ENCODE peak calls at places on chromosomes 12 and 14, in eight cellular contexts. O is IMR-90, E is fibroblast of lung, H is endothelial cell of umbilical vein, Q is neuronal stem cell, I is colonic mucosa, J is GM12878, M is astrocyte. A is an unnamed sample.

GRCh38 chr14:97917169-97917568 is 1120.0 kb downstream of the VRK1 start:
- DNase-seq in Q (no peak), E (no peak), J (no peak), M (no peak), I (no peak), H (no peak), O (no peak), A (no peak)

GRCh38 chr12:46982629-46983392 is 96.6 kb upstream of the PCED1B start:
- DNase-seq in M (no peak), H (no peak), E (no peak), I (no peak), Q (no peak), J (no peak), O (no peak), A (no peak)

GRCh38 chr12:65899289-65899688 is 75.0 kb downstream of the HMGA2 start:
- DNase-seq in Q (no peak), M (no peak), H (no peak), O (no peak), I (no peak), E (no peak), J (no peak), A (no peak)

GRCh38 chr14:72904840-72905561 is 11.1 kb upstream of the DPF3 start:
- DNase-seq in H (peak; percentile 68), E (peak; percentile 89), Q (peak; percentile 57), O (peak; percentile 81), J (no peak), M (peak; percentile 42), I (peak; percentile 69), A (no peak)

GRCh38 chr14:34129927-34130552 is 179.2 kb upstream of the EGLN3 start:
- DNase-seq in M (no peak), Q (no peak), J (no peak), H (no peak), I (no peak), E (no peak), O (no peak), A (no peak)

GRCh38 chr14:77738559-77739250 is 22.3 kb downstream of the SNW1 start:
- DNase-seq in J (no peak), O (peak; percentile 45), Q (no peak), E (no peak), I (no peak), H (peak; percentile 87), M (peak; percentile 74), A (no peak)

GRCh38 chr14:77485901-77486678 is 12.5 kb downstream of the ISM2 start:
- DNase-seq in Q (no peak), E (no peak), H (no peak), O (peak; percentile 88), I (no peak), J (no peak), M (peak; percentile 88), A (no peak)

GRCh38 chr12:1812650-1813302 is 7.6 kb upstream of the LRTM2 start:
- DNase-seq in H (peak; percentile 33), I (no peak), Q (no peak), O (peak; percentile 48), J (no peak), M (peak; percentile 29), E (peak; percentile 72), A (peak; percentile 74)

GRCh38 chr12:128019996-128020544 is 246.9 kb upstream of the TMEM132C start:
- DNase-seq in I (no peak), H (no peak), M (no peak), E (no peak), O (no peak), J (no peak), Q (no peak), A (no peak)

GRCh38 chr14:103546651-103547454 is 15.6 kb downstream of the BAG5 start:
- DNase-seq in J (no peak), H (peak; percentile 40), I (peak; percentile 83), M (no peak), O (no peak), E (no peak), Q (no peak), A (peak; percentile 89)

GRCh38 chr12:111687255-111687654 is 1.4 kb downstream of the ACAD10 start:
- DNase-seq in E (no peak), I (no peak), O (no peak), H (peak; percentile 7), Q (no peak), J (peak; percentile 5), M (no peak), A (no peak)

GRCh38 chr14:92963301-92964123 is 40.6 kb downstream of the CHGA start:
- DNase-seq in H (no peak), Q (no peak), I (no peak), J (no peak), E (no peak), O (no peak), M (no peak), A (peak; percentile 39)

GRCh38 chr12:124494751-124495129 is 72.7 kb downstream of the NCOR2 start:
- DNase-seq in J (no peak), Q (no peak), E (no peak), M (no peak), I (no peak), H (no peak), O (no peak), A (no peak)

GRCh38 chr14:73457935-73458218 is 469 bp downstream of the NUMB start:
- DNase-seq in E (no peak), M (no peak), Q (no peak), O (no peak), H (no peak), J (no peak), I (peak; percentile 64), A (peak; percentile 87)

GRCh38 chr12:113808095-113808951 is 157.8 kb downstream of the RBM19 start:
- DNase-seq in Q (no peak), I (no peak), O (peak; percentile 22), E (no peak), M (no peak), J (no peak), H (no peak), A (no peak)

DNA sequence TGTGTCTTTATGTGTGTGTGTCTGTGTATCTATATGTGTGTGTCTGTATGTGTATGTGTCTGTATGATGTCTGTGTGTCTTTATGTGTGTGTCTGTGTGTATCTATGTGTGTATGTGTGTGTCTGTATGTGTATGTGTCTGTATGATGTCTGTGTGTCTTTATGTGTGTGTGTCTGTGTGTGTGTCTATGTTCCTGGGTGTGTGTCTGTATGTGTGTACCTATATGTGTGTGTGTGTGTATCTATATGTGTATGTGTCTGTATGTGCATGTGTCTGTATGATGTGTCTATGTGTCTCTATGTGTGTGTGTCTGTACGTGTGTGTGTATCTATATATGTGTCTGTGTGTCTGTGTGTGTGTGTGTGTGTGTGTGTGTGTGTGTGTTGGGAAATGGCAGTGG is 19.0 kb upstream of the CD9 start:
- DNase-seq in O (no peak), I (no peak), E (no peak), M (no peak), Q (no peak), J (no peak), H (no peak), A (no peak)
- H3K9ac ChIP-seq in O (no peak overlapping the region), I (no peak overlapping the region), E (no peak overlapping the region), M (peak overlapping the region; percentile 35), Q (no peak overlapping the region), J (no peak overlapping the region), H (peak overlapping the region; percentile 78), A (no peak overlapping the region)

GRCh38 chr12:89770391-89770790 is 61.8 kb upstream of the ATP2B1 start:
- DNase-seq in J (no peak), I (no peak), Q (no peak), M (peak; percentile 51), H (no peak), O (no peak), E (peak; percentile 31), A (no peak)

GRCh38 chr12:89779090-89779489 is 70.5 kb upstream of the ATP2B1 start:
- DNase-seq in I (no peak), Q (no peak), E (no peak), O (no peak), M (no peak), J (no peak), H (no peak), A (no peak)

GRCh38 chr12:89781161-89781560 is 72.5 kb upstream of the ATP2B1 start:
- DNase-seq in M (no peak), Q (no peak), H (no peak), E (no peak), O (no peak), J (no peak), I (no peak), A (no peak)

GRCh38 chr12:89777685-89778379 is 69.2 kb upstream of the ATP2B1 start:
- DNase-seq in O (no peak), M (no peak), H (no peak), Q (no peak), I (no peak), J (no peak), E (no peak), A (no peak)

GRCh38 chr12:89775336-89776005 is 66.8 kb upstream of the ATP2B1 start:
- DNase-seq in E (no peak), O (peak; percentile 71), M (peak; percentile 32), H (no peak), I (no peak), Q (no peak), J (no peak), A (no peak)
- H3K9ac ChIP-seq in E (no peak overlapping the region), O (no peak overlapping the region), M (no peak overlapping the region), H (no peak overlapping the region), I (peak overlapping the region; percentile 15), Q (no peak overlapping the region), J (no peak overlapping the region), A (no peak overlapping the region)

DNA sequence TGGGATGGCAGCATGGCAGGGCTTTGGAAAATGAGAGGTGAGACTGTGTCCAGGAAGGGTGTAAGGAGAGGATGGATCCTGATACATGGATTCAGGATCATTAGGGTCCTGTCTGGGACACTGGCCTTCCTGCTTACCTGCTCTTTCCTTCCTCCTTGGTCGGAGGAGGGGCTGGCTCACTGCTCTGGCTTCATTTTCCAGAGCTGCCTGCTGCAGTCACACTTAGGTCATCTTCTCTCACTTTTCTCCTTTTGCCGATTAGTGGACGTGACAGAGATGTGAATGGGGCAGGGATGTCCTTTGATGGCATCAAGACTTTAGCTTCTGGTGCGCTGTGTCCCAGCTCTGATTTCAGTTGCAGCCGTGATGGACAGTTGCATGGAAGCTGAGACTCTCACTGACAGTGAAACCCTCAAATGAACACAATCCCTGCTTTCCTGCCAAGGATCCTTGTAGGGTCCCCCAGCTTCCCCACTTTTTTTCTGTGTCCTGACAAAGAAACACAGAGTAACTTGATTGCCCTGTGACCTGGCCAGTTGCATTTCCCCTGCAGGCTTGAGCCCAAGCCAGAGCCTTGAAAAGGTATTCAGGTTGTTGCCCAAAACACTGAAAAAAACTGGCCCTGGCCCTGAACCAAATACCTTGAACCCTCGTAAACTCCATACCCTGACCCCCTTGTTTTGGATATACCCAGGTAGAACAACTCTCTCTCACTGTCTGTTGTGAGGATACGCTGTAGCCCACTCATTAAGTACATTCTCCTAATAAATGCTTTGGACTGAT is 756 bp upstream of the CIDEB start:
- DNase-seq in Q (no peak), H (no peak), J (no peak), E (no peak), I (no peak), O (no peak), M (no peak), A (no peak)
- H3K9ac ChIP-seq in Q (no peak overlapping the region), H (no peak overlapping the region), J (no peak overlapping the region), E (no peak overlapping the region), I (peak overlapping the region; percentile 45), O (no peak overlapping the region), M (no peak overlapping the region), A (no peak overlapping the region)

DNA sequence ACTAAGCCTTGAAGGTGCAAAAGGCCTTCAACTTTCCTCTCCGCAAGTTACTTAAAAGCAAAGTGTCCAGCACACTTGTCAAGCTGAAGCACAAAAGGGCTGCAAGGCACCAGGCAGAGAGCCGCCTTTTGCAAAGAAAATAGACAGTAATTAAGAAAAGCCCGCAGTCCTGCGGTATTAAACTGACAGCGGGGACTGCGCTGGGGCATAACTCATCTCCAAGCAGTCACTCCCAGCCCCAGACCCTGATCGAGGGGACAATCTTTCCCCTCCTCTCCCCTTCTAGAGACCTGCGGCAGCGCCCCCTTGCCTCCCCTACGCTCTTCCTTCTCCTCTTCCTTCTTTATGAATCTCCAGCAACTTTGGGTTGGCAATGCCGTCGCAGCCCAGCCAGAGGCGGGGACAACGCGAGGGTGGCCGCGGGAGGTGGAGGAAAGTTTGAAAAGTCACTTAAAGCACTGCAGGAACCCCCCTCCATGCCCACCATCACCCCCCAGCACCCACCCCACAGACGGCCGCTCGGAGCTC is 200.9 kb upstream of the CAND1 start:
- DNase-seq in Q (peak; percentile 42), M (no peak), J (no peak), H (no peak), I (peak; percentile 29), O (no peak), E (no peak), A (peak; percentile 57)
- H3K9ac ChIP-seq in Q (peak overlapping the region; percentile 46), M (peak overlapping the region; percentile 64), J (no peak overlapping the region), H (no peak overlapping the region), I (peak overlapping the region; percentile 28), O (no peak overlapping the region), E (no peak overlapping the region), A (peak overlapping the region; percentile 19)